ENCODE peak calls at places on chromosomes 4 and X, in ten cellular contexts. One of them, this sample, is unnamed.

GRCh38 chr4:18390655-18391369 is 369.3 kb upstream of the LCORL start:
- DNase-seq in endothelial cell of umbilical vein: no peak
- DNase-seq in fibroblast of pulmonary artery: no peak
- DNase-seq in A673: peak
- DNase-seq in T-helper 9 cell: no peak
- DNase-seq in SW480: peak
- DNase-seq in Calu3: no peak
- DNase-seq in kidney tubule cell: peak
- DNase-seq in NCI-H1092 treated with DMSO at 0.1 percent for 48 hours: no peak
- DNase-seq in activated gamma-delta T cell: no peak
- DNase-seq in this sample: no peak

GRCh38 chr4:182306792-182307507 is 63.7 kb downstream of the TENM3 start:
- DNase-seq in endothelial cell of umbilical vein: no peak
- DNase-seq in fibroblast of pulmonary artery: no peak
- DNase-seq in A673: peak
- DNase-seq in T-helper 9 cell: no peak
- DNase-seq in SW480: peak
- DNase-seq in Calu3: no peak
- DNase-seq in kidney tubule cell: peak
- DNase-seq in NCI-H1092 treated with DMSO at 0.1 percent for 48 hours: no peak
- DNase-seq in activated gamma-delta T cell: no peak
- DNase-seq in this sample: peak

GRCh38 chr4:183318656-183319055 is 1.4 kb downstream of the CLDN22 start:
- DNase-seq in endothelial cell of umbilical vein: no peak
- DNase-seq in fibroblast of pulmonary artery: no peak
- DNase-seq in A673: no peak
- DNase-seq in T-helper 9 cell: no peak
- DNase-seq in SW480: no peak
- DNase-seq in Calu3: no peak
- DNase-seq in kidney tubule cell: no peak
- DNase-seq in NCI-H1092 treated with DMSO at 0.1 percent for 48 hours: no peak
- DNase-seq in activated gamma-delta T cell: no peak
- DNase-seq in this sample: no peak

GRCh38 chr4:182492456-182492855 is 249.3 kb downstream of the TENM3 start:
- DNase-seq in endothelial cell of umbilical vein: peak
- DNase-seq in fibroblast of pulmonary artery: peak
- DNase-seq in A673: peak
- DNase-seq in T-helper 9 cell: no peak
- DNase-seq in SW480: no peak
- DNase-seq in Calu3: no peak
- DNase-seq in kidney tubule cell: peak
- DNase-seq in NCI-H1092 treated with DMSO at 0.1 percent for 48 hours: no peak
- DNase-seq in activated gamma-delta T cell: no peak
- DNase-seq in this sample: peak

GRCh38 chr4:140098481-140099132 is 55.4 kb downstream of the MAML3 start:
- DNase-seq in endothelial cell of umbilical vein: peak
- DNase-seq in fibroblast of pulmonary artery: peak
- DNase-seq in A673: peak
- DNase-seq in T-helper 9 cell: no peak
- DNase-seq in SW480: peak
- DNase-seq in Calu3: peak
- DNase-seq in kidney tubule cell: peak
- DNase-seq in NCI-H1092 treated with DMSO at 0.1 percent for 48 hours: no peak
- DNase-seq in activated gamma-delta T cell: no peak
- DNase-seq in this sample: peak

GRCh38 chrX:18549643-18550042 is 122.3 kb downstream of the RS1 start:
- DNase-seq in endothelial cell of umbilical vein: no peak
- DNase-seq in fibroblast of pulmonary artery: no peak
- DNase-seq in A673: no peak
- DNase-seq in T-helper 9 cell: no peak
- DNase-seq in SW480: no peak
- DNase-seq in Calu3: no peak
- DNase-seq in kidney tubule cell: peak
- DNase-seq in NCI-H1092 treated with DMSO at 0.1 percent for 48 hours: no peak
- DNase-seq in activated gamma-delta T cell: no peak
- DNase-seq in this sample: peak

GRCh38 chr4:184513802-184514120 is 39.4 kb upstream of the IRF2 start:
- DNase-seq in endothelial cell of umbilical vein: no peak
- DNase-seq in fibroblast of pulmonary artery: no peak
- DNase-seq in A673: no peak
- DNase-seq in T-helper 9 cell: no peak
- DNase-seq in SW480: no peak
- DNase-seq in Calu3: no peak
- DNase-seq in kidney tubule cell: no peak
- DNase-seq in NCI-H1092 treated with DMSO at 0.1 percent for 48 hours: no peak
- DNase-seq in activated gamma-delta T cell: no peak
- DNase-seq in this sample: no peak

GRCh38 chrX:17968367-17968766 is 107.3 kb upstream of the RAI2 start:
- DNase-seq in endothelial cell of umbilical vein: no peak
- DNase-seq in fibroblast of pulmonary artery: no peak
- DNase-seq in A673: peak
- DNase-seq in T-helper 9 cell: no peak
- DNase-seq in SW480: no peak
- DNase-seq in Calu3: no peak
- DNase-seq in kidney tubule cell: no peak
- DNase-seq in NCI-H1092 treated with DMSO at 0.1 percent for 48 hours: peak
- DNase-seq in activated gamma-delta T cell: no peak
- DNase-seq in this sample: no peak

GRCh38 chrX:1591863-1592127 is 391 bp downstream of the AKAP17A start:
- DNase-seq in endothelial cell of umbilical vein: no peak
- DNase-seq in fibroblast of pulmonary artery: no peak
- DNase-seq in A673: no peak
- DNase-seq in T-helper 9 cell: no peak
- DNase-seq in SW480: no peak
- DNase-seq in Calu3: no peak
- DNase-seq in kidney tubule cell: no peak
- DNase-seq in NCI-H1092 treated with DMSO at 0.1 percent for 48 hours: no peak
- DNase-seq in activated gamma-delta T cell: no peak
- DNase-seq in this sample: no peak

GRCh38 chrX:47047989-47048388 is 30.3 kb upstream of the RGN start:
- DNase-seq in endothelial cell of umbilical vein: peak
- DNase-seq in fibroblast of pulmonary artery: peak
- DNase-seq in A673: no peak
- DNase-seq in T-helper 9 cell: no peak
- DNase-seq in SW480: no peak
- DNase-seq in Calu3: no peak
- DNase-seq in kidney tubule cell: peak
- DNase-seq in NCI-H1092 treated with DMSO at 0.1 percent for 48 hours: no peak
- DNase-seq in activated gamma-delta T cell: no peak
- DNase-seq in this sample: no peak

GRCh38 chrX:34956915-34957314 is 14.3 kb downstream of the FAM47B start:
- DNase-seq in endothelial cell of umbilical vein: peak
- DNase-seq in fibroblast of pulmonary artery: peak
- DNase-seq in A673: peak
- DNase-seq in T-helper 9 cell: no peak
- DNase-seq in SW480: no peak
- DNase-seq in Calu3: no peak
- DNase-seq in kidney tubule cell: peak
- DNase-seq in NCI-H1092 treated with DMSO at 0.1 percent for 48 hours: no peak
- DNase-seq in activated gamma-delta T cell: no peak
- DNase-seq in this sample: peak

GRCh38 chrX:41922125-41922521 is 1.2 kb downstream of the CASK start:
- DNase-seq in endothelial cell of umbilical vein: peak
- DNase-seq in fibroblast of pulmonary artery: peak
- DNase-seq in A673: peak
- DNase-seq in T-helper 9 cell: peak
- DNase-seq in SW480: peak
- DNase-seq in Calu3: no peak
- DNase-seq in kidney tubule cell: no peak
- DNase-seq in NCI-H1092 treated with DMSO at 0.1 percent for 48 hours: peak
- DNase-seq in activated gamma-delta T cell: no peak
- DNase-seq in this sample: peak

GRCh38 chr4:145679520-145679919 is 426 bp upstream of the C4orf51 start:
- DNase-seq in endothelial cell of umbilical vein: peak
- DNase-seq in fibroblast of pulmonary artery: peak
- DNase-seq in A673: peak
- DNase-seq in T-helper 9 cell: no peak
- DNase-seq in SW480: peak
- DNase-seq in Calu3: peak
- DNase-seq in kidney tubule cell: peak
- DNase-seq in NCI-H1092 treated with DMSO at 0.1 percent for 48 hours: peak
- DNase-seq in activated gamma-delta T cell: no peak
- DNase-seq in this sample: peak

GRCh38 chrX:46665232-46666162 is 91.9 kb downstream of the CHST7 start:
- DNase-seq in endothelial cell of umbilical vein: peak
- DNase-seq in fibroblast of pulmonary artery: no peak
- DNase-seq in A673: peak
- DNase-seq in T-helper 9 cell: no peak
- DNase-seq in SW480: no peak
- DNase-seq in Calu3: no peak
- DNase-seq in kidney tubule cell: peak
- DNase-seq in NCI-H1092 treated with DMSO at 0.1 percent for 48 hours: no peak
- DNase-seq in activated gamma-delta T cell: no peak
- DNase-seq in this sample: no peak

GRCh38 chr4:95304898-95305297 is 243.9 kb downstream of the UNC5C start:
- DNase-seq in endothelial cell of umbilical vein: no peak
- DNase-seq in fibroblast of pulmonary artery: peak
- DNase-seq in A673: no peak
- DNase-seq in T-helper 9 cell: no peak
- DNase-seq in SW480: peak
- DNase-seq in Calu3: peak
- DNase-seq in kidney tubule cell: peak
- DNase-seq in NCI-H1092 treated with DMSO at 0.1 percent for 48 hours: no peak
- DNase-seq in activated gamma-delta T cell: no peak
- DNase-seq in this sample: peak

This sample was measured in astrocyte.